ENCODE peak calls at places on chromosome 6, in four cellular contexts. T is IMR-90, K is endothelial cell of umbilical vein, W is GM23338. F is an unnamed sample. For H3K4me1, the result is how much of the 10 kb centered on the place peaks cover.

GRCh38 chr6:84582997-84583396 is 181.4 kb downstream of the TBX18 start:
- DNase-seq in T (peak), K (no peak), W (no peak), F (peak)

GRCh38 chr6:68760941-68761676 is 126.0 kb downstream of the ADGRB3 start:
- DNase-seq in T (no peak), K (no peak), W (no peak), F (no peak)

GRCh38 chr6:72968704-72969103 is 256.6 kb downstream of the KHDC1L start:
- DNase-seq in T (peak), K (peak), W (no peak), F (peak)

GRCh38 chr6:46113370-46113769 is 16.4 kb upstream of the ENPP4 start:
- DNase-seq in T (no peak), K (no peak), W (peak), F (no peak)

GRCh38 chr6:31842056-31842455 is 14.5 kb downstream of the HSPA1B start:
- DNase-seq in T (no peak), K (no peak), W (no peak), F (no peak)

GRCh38 chr6:162403031-162403430 is 324.5 kb downstream of the PRKN start:
- DNase-seq in T (no peak), K (no peak), W (no peak), F (no peak)

GRCh38 chr6:138815797-138816528 is 20.1 kb downstream of the ECT2L start:
- DNase-seq in T (peak), K (peak), W (peak), F (peak)

GRCh38 chr6:20137288-20137687 is 75.0 kb downstream of the MBOAT1 start:
- DNase-seq in T (no peak), K (no peak), W (no peak), F (no peak)

GRCh38 chr6:12313992-12314589 is 23.9 kb downstream of the EDN1 start:
- DNase-seq in T (peak), K (peak), W (no peak), F (peak)

GRCh38 chr6:85192596-85192995 is 257.3 kb upstream of the NT5E start:
- DNase-seq in T (no peak), K (no peak), W (no peak), F (no peak)

GRCh38 chr6:45677381-45677992 is 299.8 kb upstream of the SUPT3H start:
- DNase-seq in T (peak), K (peak), W (no peak), F (no peak)

GRCh38 chr6:80163754-80164187 is 57.3 kb downstream of the BCKDHB start:
- DNase-seq in T (peak), K (peak), W (peak), F (peak)

GRCh38 chr6:147855823-147856222 is 347.3 kb downstream of the SAMD5 start:
- DNase-seq in T (peak), K (no peak), W (no peak), F (peak)

GRCh38 chr6:22149081-22149480 is 147.8 kb downstream of the PRL start:
- DNase-seq in T (no peak), K (no peak), W (peak), F (no peak)

GRCh38 chr6:4969609-4970285 is 34.1 kb downstream of the RPP40 start:
- DNase-seq in T (no peak), K (no peak), W (no peak), F (no peak)

GRCh38 chr6:141077355-141078333 is 1055.1 kb upstream of the GJE1 start:
- DNase-seq in T (no peak), K (no peak), W (peak), F (peak)

GRCh38 chr6:136614994-136615393 is 64.8 kb upstream of the MAP7 start:
- DNase-seq in T (no peak), K (peak), W (no peak), F (no peak)

GRCh38 chr6:136613477-136613876 is 63.3 kb upstream of the MAP7 start:
- DNase-seq in T (peak), K (no peak), W (no peak), F (no peak)

GRCh38 chr6:136614350-136614749 is 64.1 kb upstream of the MAP7 start:
- DNase-seq in T (no peak), K (no peak), W (no peak), F (no peak)

GRCh38 chr6:136611133-136611532 is 60.9 kb upstream of the MAP7 start:
- DNase-seq in T (no peak), K (peak), W (no peak), F (no peak)

GRCh38 chr6:136612666-136613389 is 62.6 kb upstream of the MAP7 start:
- DNase-seq in T (no peak), K (no peak), W (peak), F (no peak)
- H3K4me1 ChIP-seq in T (under half), K (under half), W (under half), F (under half)

GRCh38 chr6:129183681-129184216 is 300.8 kb downstream of the LAMA2 start:
- DNase-seq in T (peak), K (peak), W (no peak), F (peak)
- H3K4me2 ChIP-seq in T (no peak), K (no peak), W (no peak), F (no peak)

GRCh38 chr6:111757342-111757741 is 115.9 kb downstream of the FYN start:
- DNase-seq in T (peak), K (peak), W (peak), F (peak)

GRCh38 chr6:111759836-111760785 is 113.1 kb downstream of the FYN start:
- DNase-seq in T (peak), K (no peak), W (peak), F (no peak)

GRCh38 chr6:111759413-111759835 is 113.8 kb downstream of the FYN start:
- DNase-seq in T (peak), K (no peak), W (no peak), F (no peak)

GRCh38 chr6:111761783-111762312 is 111.4 kb downstream of the FYN start:
- DNase-seq in T (peak), K (no peak), W (no peak), F (no peak)

DNA sequence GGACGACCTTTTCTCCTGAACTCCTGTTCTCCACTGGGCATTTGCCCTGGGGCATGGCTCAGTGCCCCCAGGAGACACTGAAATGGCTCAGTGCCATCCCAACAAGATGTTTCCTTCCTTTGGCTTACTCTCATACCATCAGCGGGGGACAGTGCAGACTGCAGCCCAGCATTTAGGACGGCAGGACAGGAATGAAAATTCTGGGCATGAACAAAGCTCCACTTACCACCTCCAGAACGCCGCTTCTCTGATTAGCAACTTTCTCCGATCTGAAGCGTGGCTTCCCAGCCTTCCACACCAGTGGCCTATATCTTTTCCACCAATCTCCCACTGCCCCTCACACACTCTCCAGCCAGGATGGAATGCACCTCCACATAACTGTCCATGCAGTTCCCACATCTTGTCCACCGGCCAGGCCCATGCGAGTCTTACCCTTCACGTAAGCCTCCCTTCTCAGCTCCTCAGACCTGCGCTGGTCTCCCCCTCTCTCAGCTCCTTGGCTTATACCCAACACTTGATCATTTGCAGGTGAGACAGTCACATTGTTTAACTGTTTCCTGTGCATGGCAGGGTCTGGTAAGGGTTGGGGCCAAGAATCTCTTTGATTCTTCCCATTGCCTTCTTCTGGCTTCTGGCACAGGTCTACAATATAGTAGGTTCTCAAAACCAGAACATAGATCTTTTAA is 114.5 kb downstream of the FYN start:
- DNase-seq in T (no peak), K (no peak), W (no peak), F (no peak)
- H3K4me1 ChIP-seq in T (under half), K (half or more), W (under half), F (under half)

GRCh38 chr6:30799210-30799609 is 54.9 kb upstream of the IER3 start:
- DNase-seq in T (peak), K (no peak), W (no peak), F (no peak)

GRCh38 chr6:30790734-30791383 is 46.5 kb upstream of the IER3 start:
- DNase-seq in T (no peak), K (no peak), W (peak), F (no peak)

GRCh38 chr6:30798501-30798900 is 54.2 kb upstream of the IER3 start:
- DNase-seq in T (peak), K (peak), W (no peak), F (no peak)

GRCh38 chr6:30793521-30794194 is 49.3 kb upstream of the IER3 start:
- DNase-seq in T (peak), K (peak), W (no peak), F (no peak)

GRCh38 chr6:30795549-30796293 is 51.4 kb upstream of the IER3 start:
- DNase-seq in T (no peak), K (no peak), W (no peak), F (peak)
- H3K4me2 ChIP-seq in T (no peak), K (no peak), W (no peak), F (peak)

DNA sequence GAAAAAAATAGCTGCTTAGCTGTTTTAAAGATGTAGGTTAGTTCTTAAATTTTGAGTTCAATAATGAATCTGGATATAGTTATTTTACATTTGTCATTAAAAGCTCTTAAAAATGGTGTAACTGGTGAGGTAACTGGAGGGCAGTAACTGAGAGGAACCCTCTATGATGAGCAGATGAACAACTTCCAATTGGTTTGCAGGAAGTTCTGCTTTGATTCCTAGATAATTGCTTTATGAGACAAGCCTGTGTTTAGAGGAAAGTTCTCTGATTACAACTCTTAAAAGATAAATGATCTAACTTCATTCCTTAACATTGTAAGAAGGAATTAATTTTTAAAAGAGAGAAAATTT is 8.5 kb downstream of the MYLIP start:
- DNase-seq in T (no peak), K (no peak), W (no peak), F (no peak)
- H3K4me1 ChIP-seq in T (under half), K (under half), W (under half), F (under half)

DNA sequence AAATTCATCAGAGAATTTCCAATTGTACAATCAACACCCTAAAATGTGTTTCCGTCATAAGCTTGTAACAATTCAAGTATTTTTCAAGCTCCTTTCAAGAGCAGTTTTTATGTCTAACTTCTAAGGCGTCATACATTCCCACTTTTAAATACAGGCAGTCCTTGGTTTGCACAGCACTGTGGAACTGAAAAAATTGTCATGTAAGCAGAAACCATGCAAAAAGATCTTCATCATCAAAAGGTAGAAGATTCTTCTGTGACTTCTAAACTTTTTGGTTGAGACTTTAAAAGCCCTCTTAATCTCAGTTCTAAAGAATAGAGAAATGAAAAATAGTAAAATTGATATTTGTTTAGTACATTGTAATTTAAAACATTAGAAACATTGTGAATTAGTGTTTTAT is 315.6 kb downstream of the TPBG start:
- DNase-seq in T (no peak), K (no peak), W (no peak), F (no peak)
- H3K4me2 ChIP-seq in T (no peak), K (no peak), W (no peak), F (no peak)

GRCh38 chr6:150228067-150228733 is 85.4 kb downstream of the PPP1R14C start:
- DNase-seq in T (no peak), K (no peak), W (no peak), F (no peak)

GRCh38 chr6:150229775-150230561 is 87.1 kb downstream of the PPP1R14C start:
- DNase-seq in T (peak), K (no peak), W (no peak), F (peak)

GRCh38 chr6:150231456-150231855 is 88.6 kb downstream of the PPP1R14C start:
- DNase-seq in T (peak), K (no peak), W (no peak), F (peak)

GRCh38 chr6:150233797-150234399 is 91.1 kb downstream of the PPP1R14C start:
- DNase-seq in T (no peak), K (no peak), W (no peak), F (no peak)

GRCh38 chr6:150230877-150231428 is 88.1 kb downstream of the PPP1R14C start:
- DNase-seq in T (no peak), K (no peak), W (no peak), F (no peak)
- H3K4me1 ChIP-seq in T (under half), K (under half), W (under half), F (under half)

GRCh38 chr6:34489229-34489805 is 23.4 kb downstream of the PACSIN1 start:
- DNase-seq in T (no peak), K (no peak), W (no peak), F (no peak)

GRCh38 chr6:34490390-34491090 is 24.7 kb downstream of the PACSIN1 start:
- DNase-seq in T (no peak), K (no peak), W (peak), F (no peak)

GRCh38 chr6:34487536-34487935 is 21.7 kb downstream of the PACSIN1 start:
- DNase-seq in T (no peak), K (no peak), W (no peak), F (no peak)

GRCh38 chr6:34493344-34493743 is 27.5 kb downstream of the PACSIN1 start:
- DNase-seq in T (no peak), K (no peak), W (no peak), F (no peak)

GRCh38 chr6:34491091-34491430 is 25.2 kb downstream of the PACSIN1 start:
- DNase-seq in T (peak), K (no peak), W (no peak), F (no peak)
- H3K4me2 ChIP-seq in T (no peak), K (no peak), W (no peak), F (no peak)

DNA sequence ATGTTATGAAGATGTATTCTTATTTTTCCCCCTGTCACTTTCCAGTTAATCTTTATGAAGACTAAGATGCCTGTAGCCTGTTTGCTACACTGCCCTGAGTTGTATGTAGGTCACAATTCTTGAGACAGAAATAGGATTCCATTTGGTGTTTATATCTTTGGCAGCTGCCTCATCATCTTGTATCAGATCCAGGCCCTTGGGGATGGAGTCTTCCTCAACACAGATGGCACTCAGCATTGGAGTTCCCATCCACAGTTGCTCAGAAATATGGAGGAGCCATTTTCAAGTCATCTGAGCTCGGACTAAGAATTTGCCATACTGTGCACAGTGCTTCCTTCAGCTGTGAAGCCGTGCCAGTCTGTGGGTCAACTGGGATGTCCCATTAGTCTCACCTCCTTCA is 156.5 kb downstream of the ZDHHC14 start:
- DNase-seq in T (peak), K (no peak), W (no peak), F (no peak)
- H3K4me1 ChIP-seq in T (under half), K (under half), W (under half), F (under half)